ENCODE peak calls at places on chromosomes 11 and 22, in seven cellular contexts. One of them, this sample, is unnamed.

GRCh38 chr11:117719480-117719879 is 77.5 kb downstream of the DSCAML1 start:
- DNase-seq in psoas muscle: no peak
- DNase-seq in fibroblast of the aortic adventitia: no peak
- DNase-seq in brain microvascular endothelial cell: no peak
- DNase-seq in AG09309: no peak
- DNase-seq in cardiac muscle cell: no peak
- DNase-seq in transverse colon: no peak
- DNase-seq in this sample: no peak

GRCh38 chr11:71176812-71177211 is 75.6 kb downstream of the SHANK2 start:
- DNase-seq in fibroblast of the aortic adventitia: no peak
- DNase-seq in psoas muscle: no peak
- DNase-seq in brain microvascular endothelial cell: no peak
- DNase-seq in cardiac muscle cell: no peak
- DNase-seq in transverse colon: no peak
- DNase-seq in AG09309: no peak
- DNase-seq in this sample: no peak

GRCh38 chr11:79809487-79809886 is 368.7 kb upstream of the TENM4 start:
- DNase-seq in transverse colon: no peak
- DNase-seq in cardiac muscle cell: no peak
- DNase-seq in psoas muscle: no peak
- DNase-seq in fibroblast of the aortic adventitia: no peak
- DNase-seq in AG09309: no peak
- DNase-seq in brain microvascular endothelial cell: no peak
- DNase-seq in this sample: no peak

GRCh38 chr11:117154468-117154867 is 10.4 kb downstream of the PAFAH1B2 start:
- DNase-seq in cardiac muscle cell: no peak
- DNase-seq in brain microvascular endothelial cell: no peak
- DNase-seq in transverse colon: no peak
- DNase-seq in fibroblast of the aortic adventitia: no peak
- DNase-seq in AG09309: no peak
- DNase-seq in psoas muscle: no peak
- DNase-seq in this sample: no peak

GRCh38 chr11:69874178-69874983 is 55.2 kb upstream of the FGF3 start:
- DNase-seq in fibroblast of the aortic adventitia: no peak
- DNase-seq in transverse colon: peak; percentile 0
- DNase-seq in cardiac muscle cell: no peak
- DNase-seq in AG09309: no peak
- DNase-seq in brain microvascular endothelial cell: no peak
- DNase-seq in psoas muscle: no peak
- DNase-seq in this sample: no peak

GRCh38 chr11:45031912-45032519 is 81.3 kb upstream of the TP53I11 start:
- DNase-seq in fibroblast of the aortic adventitia: no peak
- DNase-seq in psoas muscle: no peak
- DNase-seq in transverse colon: peak; percentile 19
- DNase-seq in brain microvascular endothelial cell: no peak
- DNase-seq in cardiac muscle cell: no peak
- DNase-seq in AG09309: no peak
- DNase-seq in this sample: no peak

GRCh38 chr11:87223816-87224215 is 186.1 kb downstream of the TMEM135 start:
- DNase-seq in brain microvascular endothelial cell: no peak
- DNase-seq in psoas muscle: no peak
- DNase-seq in fibroblast of the aortic adventitia: peak; percentile 74
- DNase-seq in cardiac muscle cell: peak; percentile 36
- DNase-seq in transverse colon: no peak
- DNase-seq in AG09309: peak; percentile 33
- DNase-seq in this sample: peak; percentile 62

GRCh38 chr11:62804310-62805043 is 763 bp downstream of the NXF1 start:
- DNase-seq in cardiac muscle cell: peak; percentile 58
- DNase-seq in fibroblast of the aortic adventitia: peak; percentile 60
- DNase-seq in AG09309: no peak
- DNase-seq in brain microvascular endothelial cell: peak; percentile 29
- DNase-seq in psoas muscle: no peak
- DNase-seq in transverse colon: no peak
- DNase-seq in this sample: peak; percentile 51

GRCh38 chr11:73401924-73402833 is 26.0 kb downstream of the RELT start:
- DNase-seq in cardiac muscle cell: peak; percentile 36
- DNase-seq in psoas muscle: no peak
- DNase-seq in fibroblast of the aortic adventitia: peak; percentile 49
- DNase-seq in transverse colon: no peak
- DNase-seq in AG09309: no peak
- DNase-seq in brain microvascular endothelial cell: no peak
- DNase-seq in this sample: peak; percentile 18

GRCh38 chr11:62458212-62459002 is 39.6 kb downstream of the SCGB1A1 start:
- DNase-seq in cardiac muscle cell: no peak
- DNase-seq in psoas muscle: no peak
- DNase-seq in fibroblast of the aortic adventitia: peak; percentile 36
- DNase-seq in transverse colon: no peak
- DNase-seq in brain microvascular endothelial cell: no peak
- DNase-seq in AG09309: no peak
- DNase-seq in this sample: no peak

GRCh38 chr11:202490-202889 is 4.7 kb downstream of the BET1L start:
- DNase-seq in psoas muscle: no peak
- DNase-seq in brain microvascular endothelial cell: no peak
- DNase-seq in cardiac muscle cell: no peak
- DNase-seq in AG09309: no peak
- DNase-seq in fibroblast of the aortic adventitia: no peak
- DNase-seq in transverse colon: no peak
- DNase-seq in this sample: no peak

GRCh38 chr11:69359735-69360470 is 65.9 kb downstream of the MYEOV start:
- DNase-seq in cardiac muscle cell: peak; percentile 47
- DNase-seq in AG09309: no peak
- DNase-seq in psoas muscle: no peak
- DNase-seq in transverse colon: no peak
- DNase-seq in brain microvascular endothelial cell: peak; percentile 29
- DNase-seq in fibroblast of the aortic adventitia: peak; percentile 62
- DNase-seq in this sample: no peak

GRCh38 chr22:19056951-19057401 is 65.2 kb downstream of the DGCR2 start:
- DNase-seq in brain microvascular endothelial cell: no peak
- DNase-seq in transverse colon: no peak
- DNase-seq in AG09309: no peak
- DNase-seq in fibroblast of the aortic adventitia: no peak
- DNase-seq in psoas muscle: no peak
- DNase-seq in cardiac muscle cell: no peak
- DNase-seq in this sample: no peak

GRCh38 chr11:121559812-121560211 is 107.0 kb upstream of the SORL1-AS1 start:
- DNase-seq in psoas muscle: no peak
- DNase-seq in fibroblast of the aortic adventitia: no peak
- DNase-seq in transverse colon: no peak
- DNase-seq in AG09309: no peak
- DNase-seq in brain microvascular endothelial cell: no peak
- DNase-seq in cardiac muscle cell: no peak
- DNase-seq in this sample: no peak

GRCh38 chr11:86161373-86162255 is 82.9 kb upstream of the EED start:
- DNase-seq in fibroblast of the aortic adventitia: no peak
- DNase-seq in brain microvascular endothelial cell: no peak
- DNase-seq in cardiac muscle cell: no peak
- DNase-seq in transverse colon: no peak
- DNase-seq in psoas muscle: no peak
- DNase-seq in AG09309: no peak
- DNase-seq in this sample: no peak

GRCh38 chr11:121376135-121376534 is 76.0 kb upstream of the SORL1 start:
- DNase-seq in fibroblast of the aortic adventitia: no peak
- DNase-seq in transverse colon: no peak
- DNase-seq in cardiac muscle cell: no peak
- DNase-seq in brain microvascular endothelial cell: no peak
- DNase-seq in psoas muscle: no peak
- DNase-seq in AG09309: no peak
- DNase-seq in this sample: no peak

GRCh38 chr22:32473388-32473952 is 1.1 kb upstream of the FBXO7 start:
- DNase-seq in transverse colon: peak; percentile 30
- DNase-seq in AG09309: peak; percentile 13
- DNase-seq in fibroblast of the aortic adventitia: peak; percentile 82
- DNase-seq in psoas muscle: no peak
- DNase-seq in brain microvascular endothelial cell: peak; percentile 65
- DNase-seq in cardiac muscle cell: peak; percentile 71
- DNase-seq in this sample: peak; percentile 76

GRCh38 chr22:41320416-41321240 is 19.3 kb downstream of the ZC3H7B start:
- DNase-seq in AG09309: no peak
- DNase-seq in fibroblast of the aortic adventitia: no peak
- DNase-seq in psoas muscle: no peak
- DNase-seq in brain microvascular endothelial cell: no peak
- DNase-seq in cardiac muscle cell: no peak
- DNase-seq in transverse colon: no peak
- DNase-seq in this sample: no peak

GRCh38 chr11:62592216-62592815 is 993 bp upstream of the TUT1 start:
- DNase-seq in brain microvascular endothelial cell: no peak
- DNase-seq in cardiac muscle cell: no peak
- DNase-seq in transverse colon: no peak
- DNase-seq in AG09309: no peak
- DNase-seq in fibroblast of the aortic adventitia: no peak
- DNase-seq in psoas muscle: no peak
- DNase-seq in this sample: no peak

GRCh38 chr11:27718853-27719574 is 18.8 kb upstream of the BDNF start:
- DNase-seq in cardiac muscle cell: peak; percentile 63
- DNase-seq in brain microvascular endothelial cell: no peak
- DNase-seq in transverse colon: peak; percentile 12
- DNase-seq in psoas muscle: no peak
- DNase-seq in fibroblast of the aortic adventitia: peak; percentile 43
- DNase-seq in AG09309: no peak
- DNase-seq in this sample: peak; percentile 72

GRCh38 chr11:27717801-27718229 is 17.6 kb upstream of the BDNF start:
- DNase-seq in brain microvascular endothelial cell: no peak
- DNase-seq in cardiac muscle cell: peak; percentile 36
- DNase-seq in AG09309: no peak
- DNase-seq in fibroblast of the aortic adventitia: peak; percentile 43
- DNase-seq in psoas muscle: no peak
- DNase-seq in transverse colon: no peak
- DNase-seq in this sample: peak; percentile 62

GRCh38 chr11:27718346-27718852 is 18.1 kb upstream of the BDNF start:
- DNase-seq in fibroblast of the aortic adventitia: peak; percentile 89
- DNase-seq in brain microvascular endothelial cell: peak; percentile 84
- DNase-seq in cardiac muscle cell: peak; percentile 94
- DNase-seq in transverse colon: peak; percentile 9
- DNase-seq in AG09309: peak; percentile 94
- DNase-seq in psoas muscle: no peak
- DNase-seq in this sample: peak; percentile 95

GRCh38 chr11:27720277-27720830 is 20.1 kb upstream of the BDNF start:
- DNase-seq in AG09309: no peak
- DNase-seq in cardiac muscle cell: peak; percentile 78
- DNase-seq in fibroblast of the aortic adventitia: peak; percentile 69
- DNase-seq in brain microvascular endothelial cell: peak; percentile 42
- DNase-seq in transverse colon: peak; percentile 21
- DNase-seq in psoas muscle: no peak
- DNase-seq in this sample: peak; percentile 64

GRCh38 chr11:27719575-27719925 is 19.3 kb upstream of the BDNF start:
- DNase-seq in cardiac muscle cell: no peak
- DNase-seq in AG09309: no peak
- DNase-seq in fibroblast of the aortic adventitia: no peak
- DNase-seq in transverse colon: no peak
- DNase-seq in psoas muscle: no peak
- DNase-seq in brain microvascular endothelial cell: no peak
- DNase-seq in this sample: no peak
- H3K4me3 ChIP-seq in cardiac muscle cell: peak overlapping the region; percentile 37
- H3K4me3 ChIP-seq in AG09309: peak overlapping the region; percentile 83
- H3K4me3 ChIP-seq in fibroblast of the aortic adventitia: peak overlapping the region; percentile 73
- H3K4me3 ChIP-seq in transverse colon: peak overlapping the region; percentile 52
- H3K4me3 ChIP-seq in psoas muscle: peak overlapping the region; percentile 55
- H3K4me3 ChIP-seq in brain microvascular endothelial cell: peak overlapping the region; percentile 68
- H3K4me3 ChIP-seq in this sample: peak overlapping the region; percentile 67

DNA sequence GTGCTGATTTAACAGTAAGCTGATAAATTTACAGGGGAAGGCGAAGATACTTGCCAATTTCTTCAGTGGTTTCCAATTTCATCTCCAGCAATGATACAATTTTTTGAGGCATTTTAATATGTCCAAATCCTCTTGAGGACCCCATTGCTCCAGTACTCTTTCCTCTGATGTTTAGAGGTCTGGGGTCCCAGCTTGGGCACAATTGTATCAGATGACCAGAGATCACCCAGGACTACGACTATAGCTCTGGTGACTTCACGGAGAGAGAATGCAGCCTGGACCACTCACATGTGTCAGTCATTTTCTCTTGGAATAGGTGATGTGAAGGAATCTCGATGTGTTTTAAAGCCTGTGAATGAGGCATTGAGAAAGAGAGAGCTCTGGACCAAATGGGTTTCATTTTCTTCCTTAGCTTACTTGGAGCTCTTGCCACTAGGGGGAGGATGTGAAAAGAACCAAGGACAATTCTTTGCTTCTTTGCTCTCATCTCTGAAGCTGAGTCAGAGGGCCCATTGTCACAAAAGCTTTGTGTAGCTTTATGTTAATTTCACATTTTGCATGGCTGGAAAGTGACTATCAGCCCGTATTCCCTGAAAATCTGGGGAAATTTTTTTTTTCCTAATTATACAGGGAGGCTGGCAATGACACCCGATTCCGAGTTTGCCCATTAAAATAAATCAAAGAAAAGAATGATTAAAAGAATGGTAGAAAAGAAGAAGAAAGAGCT is 6.7 kb upstream of the CCDC90B start:
- DNase-seq in AG09309: peak; percentile 40
- DNase-seq in transverse colon: no peak
- DNase-seq in psoas muscle: no peak
- DNase-seq in fibroblast of the aortic adventitia: peak; percentile 84
- DNase-seq in brain microvascular endothelial cell: peak; percentile 71
- DNase-seq in cardiac muscle cell: peak; percentile 80
- DNase-seq in this sample: peak; percentile 67
- TF ChIP-seq CTCF in AG09309: peak; percentile 80
- TF ChIP-seq CTCF in transverse colon: peak; percentile 66
- TF ChIP-seq CTCF in psoas muscle: peak; percentile 55
- TF ChIP-seq CTCF in fibroblast of the aortic adventitia: peak; percentile 84
- TF ChIP-seq CTCF in brain microvascular endothelial cell: peak; percentile 86
- TF ChIP-seq CTCF in cardiac muscle cell: peak; percentile 81
- TF ChIP-seq CTCF in this sample: peak; percentile 85

DNA sequence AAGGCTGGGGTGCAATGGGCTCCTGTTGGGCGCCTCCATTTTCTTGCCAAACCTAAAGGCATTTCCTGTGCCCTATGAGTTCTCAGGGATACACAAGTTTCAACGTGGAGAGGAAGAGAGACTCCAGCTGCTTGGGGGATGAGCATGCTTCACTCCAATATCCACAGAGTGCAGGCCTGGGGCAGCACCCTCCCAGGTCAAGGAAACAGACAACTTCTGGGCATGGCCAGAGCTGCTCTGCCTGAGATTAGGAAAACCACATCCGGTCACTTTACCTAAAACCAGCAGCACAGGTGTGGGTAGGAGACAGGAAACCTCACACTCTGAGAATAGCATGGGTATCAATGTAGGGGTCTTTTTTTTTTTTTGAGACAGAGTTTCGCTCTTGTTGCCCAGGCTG is 28.7 kb downstream of the TMEM184B start:
- DNase-seq in AG09309: no peak
- DNase-seq in psoas muscle: no peak
- DNase-seq in fibroblast of the aortic adventitia: no peak
- DNase-seq in transverse colon: no peak
- DNase-seq in brain microvascular endothelial cell: no peak
- DNase-seq in cardiac muscle cell: no peak
- DNase-seq in this sample: no peak
- H3K4me3 ChIP-seq in AG09309: no peak overlapping the region
- H3K4me3 ChIP-seq in psoas muscle: no peak overlapping the region
- H3K4me3 ChIP-seq in fibroblast of the aortic adventitia: no peak overlapping the region
- H3K4me3 ChIP-seq in transverse colon: no peak overlapping the region
- H3K4me3 ChIP-seq in brain microvascular endothelial cell: no peak overlapping the region
- H3K4me3 ChIP-seq in cardiac muscle cell: no peak overlapping the region
- H3K4me3 ChIP-seq in this sample: no peak overlapping the region

DNA sequence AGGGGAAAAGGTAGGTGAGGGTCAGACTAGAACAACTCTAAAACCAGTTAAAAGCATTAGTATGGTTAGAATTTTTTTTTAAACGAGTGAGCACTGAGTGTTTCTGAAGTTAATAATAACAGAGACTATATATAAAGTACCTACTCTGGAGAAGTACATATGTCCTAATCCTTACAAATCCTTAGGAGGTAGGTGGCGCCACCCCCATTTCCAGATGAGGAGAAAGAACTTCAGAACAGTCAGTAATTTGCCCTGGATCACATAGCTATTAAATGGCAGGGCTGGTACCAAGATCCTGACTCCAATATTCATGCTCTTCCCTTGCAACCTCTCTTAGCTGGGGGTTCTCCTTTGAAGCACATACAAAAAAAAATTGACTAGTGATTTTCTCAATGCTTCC is 80.5 kb downstream of the CLPB start:
- DNase-seq in fibroblast of the aortic adventitia: no peak
- DNase-seq in transverse colon: no peak
- DNase-seq in cardiac muscle cell: peak; percentile 41
- DNase-seq in psoas muscle: no peak
- DNase-seq in AG09309: no peak
- DNase-seq in brain microvascular endothelial cell: no peak
- DNase-seq in this sample: no peak
- TF ChIP-seq CTCF in fibroblast of the aortic adventitia: no peak
- TF ChIP-seq CTCF in transverse colon: no peak
- TF ChIP-seq CTCF in cardiac muscle cell: peak; percentile 27
- TF ChIP-seq CTCF in psoas muscle: peak; percentile 11
- TF ChIP-seq CTCF in AG09309: peak; percentile 29
- TF ChIP-seq CTCF in brain microvascular endothelial cell: peak; percentile 51
- TF ChIP-seq CTCF in this sample: no peak

This sample was measured in astrocyte of the spinal cord.